ENCODE peak calls at places on chromosomes 4 and X, in five cellular contexts. M is astrocyte of the hippocampus, P is EL, G is DMS79, S is neuronal stem cell. O is an unnamed sample.

GRCh38 chr4:184384056-184384809 is 90.1 kb downstream of the IRF2 start:
- DNase-seq in P (peak), G (no peak), S (no peak), M (peak), O (no peak)

GRCh38 chrX:323721-324628 is 5.4 kb upstream of the GTPBP6 start:
- DNase-seq in G (no peak), S (no peak), P (no peak), M (peak), O (peak)

GRCh38 chr4:56086073-56086521 is 137.4 kb downstream of the CEP135 start:
- DNase-seq in P (no peak), S (no peak), M (peak), G (peak), O (no peak)

GRCh38 chr4:11497212-11497806 is 68.6 kb upstream of the HS3ST1 start:
- DNase-seq in P (no peak), S (no peak), M (no peak), G (no peak), O (no peak)

GRCh38 chr4:105058177-105058812 is 88.4 kb upstream of the TET2 start:
- DNase-seq in G (no peak), S (no peak), M (peak), P (peak), O (no peak)

GRCh38 chrX:154135458-154136229 is 8.4 kb upstream of the OPN1LW start:
- DNase-seq in G (no peak), S (no peak), P (no peak), M (no peak), O (no peak)

GRCh38 chrX:46758956-46759644 is at the start of gene SLC9A7:
- DNase-seq in P (peak), G (no peak), M (peak), S (peak), O (no peak)

GRCh38 chr4:176788248-176788647 is 4.5 kb downstream of the VEGFC start:
- DNase-seq in M (no peak), S (no peak), P (no peak), G (no peak), O (no peak)

GRCh38 chrX:97524340-97524739 is 640.6 kb downstream of the RPA4 start:
- DNase-seq in G (no peak), M (no peak), P (no peak), S (no peak), O (no peak)

GRCh38 chr4:186904104-186904503 is 180.4 kb upstream of the FAT1 start:
- DNase-seq in P (peak), G (no peak), S (no peak), M (peak), O (no peak)

GRCh38 chr4:30714408-30715031 is 5.6 kb upstream of the PCDH7 start:
- DNase-seq in P (peak), G (no peak), S (peak), M (peak), O (no peak)

GRCh38 chr4:20196476-20196875 is 55.2 kb upstream of the SLIT2 start:
- DNase-seq in P (peak), M (no peak), S (no peak), G (no peak), O (no peak)

GRCh38 chrX:149074429-149074828 is 430.7 kb downstream of the IDS start:
- DNase-seq in G (no peak), S (no peak), P (no peak), M (peak), O (no peak)

GRCh38 chr4:101205878-101206277 is 141.4 kb downstream of the PPP3CA start:
- DNase-seq in G (no peak), M (peak), P (no peak), S (no peak), O (no peak)

GRCh38 chr4:137949746-137950145 is 292.4 kb downstream of the SLC7A11 start:
- DNase-seq in S (no peak), M (no peak), P (peak), G (no peak), O (no peak)

GRCh38 chrX:74523870-74524735 is 90.3 kb downstream of the RLIM start:
- DNase-seq in S (no peak), G (no peak), M (no peak), P (no peak), O (no peak)

GRCh38 chr4:187042251-187042650 is 318.6 kb upstream of the FAT1 start:
- DNase-seq in S (no peak), M (no peak), G (no peak), P (no peak), O (no peak)

GRCh38 chr4:101020956-101021355 is 326.4 kb downstream of the PPP3CA start:
- DNase-seq in M (peak), G (no peak), S (no peak), P (peak), O (no peak)

GRCh38 chrX:118345045-118345400 is 883 bp upstream of the WDR44 start:
- DNase-seq in S (no peak), G (no peak), P (no peak), M (peak), O (no peak)

GRCh38 chr4:7817877-7818675 is 121.6 kb downstream of the AFAP1 start:
- DNase-seq in M (peak), S (no peak), G (peak), P (no peak), O (no peak)

GRCh38 chrX:134752558-134752957 is 94.3 kb upstream of the PLAC1 start:
- DNase-seq in P (no peak), S (no peak), M (no peak), G (no peak), O (no peak)

GRCh38 chr4:66564901-66565648 is 894.8 kb upstream of the EPHA5 start:
- DNase-seq in S (no peak), M (peak), P (peak), G (no peak), O (no peak)

O was measured in RWPE2.